ENCODE peak calls at places on chromosomes 3 and 15, in nine cellular contexts. Y is HT-29, R is osteocyte, I is PC-9, A is HFF-Myc, W is IMR-90, U is thoracic aorta, K is NCI-H460, Q is NCI-H1694 treated with DMSO at 0.1 percent for 48 hours. S is an unnamed sample.

GRCh38 chr3:4780545-4780957 is 198.7 kb upstream of the BHLHE40 start:
- DNase-seq in Y (no peak), R (no peak), I (no peak), A (no peak), W (no peak), U (no peak), K (no peak), Q (no peak), S (no peak)

GRCh38 chr3:127444761-127445160 is 145.8 kb downstream of the TPRA1 start:
- DNase-seq in Y (no peak), R (peak; percentile 65), I (no peak), A (no peak), W (no peak), U (no peak), K (no peak), Q (no peak), S (no peak)

GRCh38 chr15:40282870-40283614 is at the start of gene ANKRD63:
- DNase-seq in Y (no peak), R (no peak), I (no peak), A (no peak), W (no peak), U (no peak), K (no peak), Q (no peak), S (no peak)

GRCh38 chr3:126512026-126512425 is 5.5 kb downstream of the UROC1 start:
- DNase-seq in Y (no peak), R (no peak), I (no peak), A (no peak), W (no peak), U (no peak), K (no peak), Q (no peak), S (no peak)

GRCh38 chr3:110933786-110934415 is 137.7 kb upstream of the NECTIN3 start:
- DNase-seq in Y (no peak), R (no peak), I (no peak), A (peak; percentile 93), W (peak; percentile 68), U (no peak), K (no peak), Q (no peak), S (no peak)

GRCh38 chr3:57794501-57794900 is 38.4 kb downstream of the SLMAP start:
- DNase-seq in Y (no peak), R (no peak), I (no peak), A (no peak), W (no peak), U (no peak), K (no peak), Q (no peak), S (no peak)

GRCh38 chr3:42037318-42037945 is 53.7 kb upstream of the TRAK1 start:
- DNase-seq in Y (no peak), R (no peak), I (no peak), A (no peak), W (no peak), U (no peak), K (no peak), Q (no peak), S (no peak)

GRCh38 chr3:33911525-33912322 is 113.3 kb downstream of the PDCD6IP start:
- DNase-seq in Y (no peak), R (no peak), I (no peak), A (no peak), W (peak; percentile 65), U (no peak), K (no peak), Q (no peak), S (peak; percentile 0)

GRCh38 chr3:194244167-194244566 is 107.0 kb downstream of the CPN2 start:
- DNase-seq in Y (no peak), R (no peak), I (no peak), A (no peak), W (no peak), U (no peak), K (no peak), Q (no peak), S (no peak)

GRCh38 chr3:127729556-127730056 is 56.9 kb downstream of the ABTB1 start:
- DNase-seq in Y (no peak), R (no peak), I (no peak), A (no peak), W (peak; percentile 16), U (no peak), K (no peak), Q (no peak), S (no peak)

GRCh38 chr15:52653451-52653964 is 25.7 kb downstream of the ATOSA start:
- DNase-seq in Y (peak; percentile 76), R (no peak), I (peak; percentile 70), A (peak; percentile 83), W (peak; percentile 85), U (no peak), K (peak; percentile 30), Q (no peak), S (no peak)

GRCh38 chr3:31472479-31473390 is 60.0 kb upstream of the STT3B start:
- DNase-seq in Y (no peak), R (no peak), I (no peak), A (no peak), W (peak; percentile 24), U (no peak), K (no peak), Q (no peak), S (no peak)

GRCh38 chr15:52730163-52730562 is 51.0 kb upstream of the ATOSA start:
- DNase-seq in Y (no peak), R (no peak), I (peak; percentile 67), A (peak; percentile 90), W (peak; percentile 8), U (no peak), K (no peak), Q (no peak), S (no peak)

GRCh38 chr15:83108266-83109219 is 1.1 kb downstream of the TM6SF1 start:
- DNase-seq in Y (no peak), R (no peak), I (no peak), A (no peak), W (peak; percentile 52), U (no peak), K (no peak), Q (no peak), S (no peak)

GRCh38 chr3:19543212-19543841 is 390.7 kb downstream of the EFHB start:
- DNase-seq in Y (peak; percentile 35), R (no peak), I (no peak), A (no peak), W (no peak), U (no peak), K (peak; percentile 1), Q (no peak), S (peak; percentile 1)

GRCh38 chr3:151403246-151403645 is 18.7 kb upstream of the P2RY12 start:
- DNase-seq in Y (no peak), R (no peak), I (no peak), A (peak; percentile 50), W (peak; percentile 87), U (no peak), K (no peak), Q (no peak), S (no peak)

GRCh38 chr15:92650256-92650655 is 5.3 kb downstream of the FAM174B start:
- DNase-seq in Y (no peak), R (peak; percentile 17), I (no peak), A (no peak), W (no peak), U (no peak), K (no peak), Q (no peak), S (no peak)

GRCh38 chr15:83206387-83206970 is 1.1 kb downstream of the HDGFL3 start:
- DNase-seq in Y (no peak), R (no peak), I (no peak), A (no peak), W (no peak), U (no peak), K (no peak), Q (no peak), S (no peak)

GRCh38 chr3:169169340-169169963 is 494.1 kb downstream of the MECOM start:
- DNase-seq in Y (no peak), R (no peak), I (peak; percentile 61), A (no peak), W (no peak), U (no peak), K (no peak), Q (no peak), S (no peak)

GRCh38 chr3:139746481-139746880 is 68.7 kb upstream of the NMNAT3 start:
- DNase-seq in Y (no peak), R (no peak), I (no peak), A (no peak), W (no peak), U (no peak), K (no peak), Q (no peak), S (no peak)

GRCh38 chr3:86954226-86954625 is 36.7 kb downstream of the VGLL3 start:
- DNase-seq in Y (no peak), R (no peak), I (peak; percentile 81), A (peak; percentile 67), W (peak; percentile 36), U (no peak), K (no peak), Q (no peak), S (no peak)

GRCh38 chr3:33980252-33980651 is 181.8 kb downstream of the PDCD6IP start:
- DNase-seq in Y (peak; percentile 58), R (peak; percentile 86), I (no peak), A (peak; percentile 19), W (peak; percentile 85), U (no peak), K (peak; percentile 39), Q (no peak), S (peak; percentile 8)

GRCh38 chr3:39463269-39463668 is 4.2 kb upstream of the MOBP start:
- DNase-seq in Y (no peak), R (no peak), I (no peak), A (no peak), W (no peak), U (no peak), K (no peak), Q (no peak), S (no peak)

GRCh38 chr15:68232937-68233336 is 3.4 kb upstream of the CLN6 start:
- DNase-seq in Y (no peak), R (peak; percentile 32), I (no peak), A (no peak), W (no peak), U (no peak), K (no peak), Q (no peak), S (no peak)

GRCh38 chr3:155737844-155738460 is 6.9 kb downstream of the PLCH1 start:
- DNase-seq in Y (peak; percentile 96), R (no peak), I (no peak), A (no peak), W (no peak), U (no peak), K (no peak), Q (no peak), S (peak; percentile 75)

GRCh38 chr15:74317820-74318375 is 49.5 kb downstream of the CYP11A1 start:
- DNase-seq in Y (no peak), R (peak; percentile 98), I (no peak), A (peak; percentile 25), W (peak; percentile 87), U (peak; percentile 66), K (peak; percentile 41), Q (no peak), S (no peak)